ENCODE peak calls at places on chromosomes 16 and 17, in five cellular contexts. P is stimulated activated CD4-positive, alpha-beta T cell treated with anti-CD3 and anti-CD28 coated beads, Interleukin-2, amount 100 ng/mL, for 24 hours; V is T follicular helper cell; Y is GM23338; M is T-cell. Z is an unnamed sample.

GRCh38 chr17:30922235-30922993 is 669 bp downstream of the ADAP2 start:
- DNase-seq in P (no peak), V (no peak), Y (peak), M (no peak), Z (no peak)

GRCh38 chr17:61479493-61480413 is 27.5 kb downstream of the TBX4 start:
- DNase-seq in P (no peak), V (no peak), Y (no peak), M (no peak), Z (no peak)

GRCh38 chr17:58755577-58756245 is at the start of gene PPM1E:
- DNase-seq in P (peak), V (peak), Y (peak), M (peak), Z (no peak)

GRCh38 chr17:83115832-83116231 is 36.4 kb downstream of the METRNL start:
- DNase-seq in P (no peak), V (no peak), Y (no peak), M (no peak), Z (no peak)

GRCh38 chr16:75248142-75248535 is 3.3 kb downstream of the BCAR1 start:
- DNase-seq in P (no peak), V (no peak), Y (no peak), M (no peak), Z (no peak)

GRCh38 chr17:68356520-68356919 is 65.2 kb downstream of the ARSG start:
- DNase-seq in P (peak), V (peak), Y (no peak), M (peak), Z (peak)

GRCh38 chr16:25626172-25626571 is 65.6 kb upstream of the HS3ST4 start:
- DNase-seq in P (no peak), V (no peak), Y (no peak), M (no peak), Z (no peak)

GRCh38 chr16:89331371-89332109 is 114.0 kb downstream of the ZNF778 start:
- DNase-seq in P (no peak), V (no peak), Y (no peak), M (peak), Z (no peak)

GRCh38 chr16:25005445-25006306 is 9.5 kb downstream of the ARHGAP17 start:
- DNase-seq in P (no peak), V (no peak), Y (no peak), M (no peak), Z (no peak)

GRCh38 chr17:7356072-7356549 is 1.2 kb downstream of the TMEM95 start:
- DNase-seq in P (peak), V (peak), Y (peak), M (peak), Z (peak)

GRCh38 chr16:3513892-3514600 is 13.2 kb downstream of the CLUAP1 start:
- DNase-seq in P (no peak), V (no peak), Y (no peak), M (no peak), Z (no peak)

GRCh38 chr16:65782537-65783290 is 583.8 kb upstream of the CDH5 start:
- DNase-seq in P (no peak), V (no peak), Y (no peak), M (no peak), Z (no peak)

Z was measured in effector CD8-positive, alpha-beta T cell.